ENCODE peak calls at places on chromosomes 6 and 20, in seven cellular contexts. W is tibial artery, P is HT1080, V is endothelial cell, Q is cerebellar nuclear complex, C is M059J, H is KG1. T is an unnamed sample.

GRCh38 chr6:111614833-111615582 is 9.3 kb upstream of the TRAF3IP2 start:
- DNase-seq in V (no peak), W (no peak), P (no peak), H (no peak), C (no peak), Q (no peak), T (no peak)

GRCh38 chr6:25229671-25230321 is 49.4 kb upstream of the CARMIL1 start:
- DNase-seq in W (no peak), V (no peak), H (no peak), Q (no peak), C (peak; percentile 88), P (peak; percentile 65), T (peak; percentile 48)

GRCh38 chr6:47034919-47035318 is 7.2 kb downstream of the ADGRF1 start:
- DNase-seq in W (no peak), P (peak; percentile 99), Q (no peak), V (no peak), C (peak; percentile 100), H (no peak), T (peak; percentile 99)

GRCh38 chr20:11698124-11698523 is 219.6 kb upstream of the BTBD3 start:
- DNase-seq in H (no peak), Q (no peak), W (no peak), P (no peak), C (peak; percentile 20), V (no peak), T (no peak)

GRCh38 chr6:73703514-73703913 is 7.5 kb downstream of the CD109 start:
- DNase-seq in P (no peak), C (no peak), W (no peak), H (no peak), Q (no peak), V (no peak), T (no peak)

GRCh38 chr20:2386516-2387179 is 5.9 kb downstream of the TGM6 start:
- DNase-seq in C (peak; percentile 95), H (no peak), Q (no peak), P (peak; percentile 76), W (no peak), V (no peak), T (peak; percentile 95)

GRCh38 chr20:64051532-64052325 is 2.3 kb upstream of the SOX18 start:
- DNase-seq in C (no peak), Q (no peak), H (no peak), P (no peak), V (no peak), W (peak; percentile 77), T (no peak)

GRCh38 chr6:107716688-107717089 is 107.4 kb downstream of the SCML4 start:
- DNase-seq in Q (no peak), V (no peak), W (no peak), H (peak; percentile 39), C (peak; percentile 70), P (peak; percentile 90), T (no peak)

GRCh38 chr6:100255701-100256100 is 209.0 kb downstream of the SIM1 start:
- DNase-seq in Q (no peak), C (no peak), H (no peak), V (no peak), W (no peak), P (no peak), T (no peak)

GRCh38 chr6:46329568-46329967 is 158.8 kb upstream of the ENPP5 start:
- DNase-seq in W (no peak), P (peak; percentile 11), H (no peak), C (peak; percentile 51), V (no peak), Q (no peak), T (no peak)

T was measured in bronchial epithelial cell.